ENCODE peak calls at places on chromosomes 3 and 15, in ten cellular contexts. One of them, this sample, is unnamed.

GRCh38 chr15:66860844-66861243 is 158.8 kb downstream of the SMAD6 start:
- DNase-seq in lung: no peak
- DNase-seq in keratinocyte: no peak
- DNase-seq in sigmoid colon: peak; percentile 3
- DNase-seq in tibial nerve: no peak
- DNase-seq in neural progenitor cell: no peak
- DNase-seq in breast epithelium: no peak
- DNase-seq in body of pancreas: no peak
- DNase-seq in mammary epithelial cell: no peak
- DNase-seq in cardiac muscle cell: no peak
- DNase-seq in this sample: no peak

GRCh38 chr3:39109086-39109485 is 1.6 kb downstream of the TTC21A start:
- DNase-seq in keratinocyte: no peak
- DNase-seq in lung: no peak
- DNase-seq in breast epithelium: no peak
- DNase-seq in body of pancreas: no peak
- DNase-seq in sigmoid colon: no peak
- DNase-seq in tibial nerve: no peak
- DNase-seq in mammary epithelial cell: no peak
- DNase-seq in cardiac muscle cell: no peak
- DNase-seq in neural progenitor cell: no peak
- DNase-seq in this sample: no peak

GRCh38 chr15:77026501-77027110 is 31.7 kb downstream of the PSTPIP1 start:
- DNase-seq in breast epithelium: no peak
- DNase-seq in neural progenitor cell: no peak
- DNase-seq in sigmoid colon: peak; percentile 55
- DNase-seq in tibial nerve: peak; percentile 8
- DNase-seq in body of pancreas: peak; percentile 8
- DNase-seq in keratinocyte: no peak
- DNase-seq in mammary epithelial cell: no peak
- DNase-seq in cardiac muscle cell: peak; percentile 44
- DNase-seq in lung: no peak
- DNase-seq in this sample: no peak

GRCh38 chr15:85120351-85121113 is 138.9 kb downstream of the PDE8A start:
- DNase-seq in sigmoid colon: no peak
- DNase-seq in neural progenitor cell: no peak
- DNase-seq in keratinocyte: no peak
- DNase-seq in mammary epithelial cell: no peak
- DNase-seq in breast epithelium: no peak
- DNase-seq in tibial nerve: no peak
- DNase-seq in lung: no peak
- DNase-seq in cardiac muscle cell: no peak
- DNase-seq in body of pancreas: no peak
- DNase-seq in this sample: no peak

GRCh38 chr3:101635954-101636798 is 40.8 kb downstream of the ZBTB11 start:
- DNase-seq in body of pancreas: peak; percentile 42
- DNase-seq in cardiac muscle cell: peak; percentile 70
- DNase-seq in keratinocyte: no peak
- DNase-seq in breast epithelium: no peak
- DNase-seq in neural progenitor cell: peak; percentile 77
- DNase-seq in tibial nerve: no peak
- DNase-seq in lung: peak; percentile 44
- DNase-seq in mammary epithelial cell: peak; percentile 37
- DNase-seq in sigmoid colon: no peak
- DNase-seq in this sample: peak; percentile 68

GRCh38 chr3:31775383-31775782 is 205.7 kb downstream of the OSBPL10 start:
- DNase-seq in sigmoid colon: no peak
- DNase-seq in lung: no peak
- DNase-seq in tibial nerve: no peak
- DNase-seq in breast epithelium: no peak
- DNase-seq in cardiac muscle cell: no peak
- DNase-seq in mammary epithelial cell: no peak
- DNase-seq in keratinocyte: no peak
- DNase-seq in neural progenitor cell: no peak
- DNase-seq in body of pancreas: no peak
- DNase-seq in this sample: no peak

GRCh38 chr3:172711457-172711800 is 562 bp upstream of the NCEH1 start:
- DNase-seq in tibial nerve: no peak
- DNase-seq in keratinocyte: no peak
- DNase-seq in sigmoid colon: no peak
- DNase-seq in mammary epithelial cell: no peak
- DNase-seq in lung: no peak
- DNase-seq in body of pancreas: peak; percentile 26
- DNase-seq in breast epithelium: no peak
- DNase-seq in neural progenitor cell: no peak
- DNase-seq in cardiac muscle cell: no peak
- DNase-seq in this sample: peak; percentile 63

GRCh38 chr3:10373686-10374261 is 52.9 kb upstream of the SEC13 start:
- DNase-seq in tibial nerve: no peak
- DNase-seq in neural progenitor cell: no peak
- DNase-seq in sigmoid colon: no peak
- DNase-seq in cardiac muscle cell: no peak
- DNase-seq in mammary epithelial cell: peak; percentile 20
- DNase-seq in lung: no peak
- DNase-seq in keratinocyte: no peak
- DNase-seq in breast epithelium: no peak
- DNase-seq in body of pancreas: no peak
- DNase-seq in this sample: no peak

GRCh38 chr3:188830955-188831354 is 340.8 kb upstream of the TPRG1 start:
- DNase-seq in keratinocyte: no peak
- DNase-seq in mammary epithelial cell: no peak
- DNase-seq in neural progenitor cell: no peak
- DNase-seq in body of pancreas: no peak
- DNase-seq in breast epithelium: no peak
- DNase-seq in cardiac muscle cell: no peak
- DNase-seq in sigmoid colon: no peak
- DNase-seq in lung: no peak
- DNase-seq in tibial nerve: no peak
- DNase-seq in this sample: no peak

GRCh38 chr3:170507063-170507462 is 78.8 kb downstream of the SLC7A14 start:
- DNase-seq in mammary epithelial cell: no peak
- DNase-seq in tibial nerve: no peak
- DNase-seq in cardiac muscle cell: no peak
- DNase-seq in body of pancreas: no peak
- DNase-seq in sigmoid colon: no peak
- DNase-seq in neural progenitor cell: no peak
- DNase-seq in lung: no peak
- DNase-seq in keratinocyte: no peak
- DNase-seq in breast epithelium: no peak
- DNase-seq in this sample: no peak

GRCh38 chr3:41131224-41131623 is 68.1 kb upstream of the CTNNB1 start:
- DNase-seq in cardiac muscle cell: no peak
- DNase-seq in lung: no peak
- DNase-seq in body of pancreas: no peak
- DNase-seq in breast epithelium: no peak
- DNase-seq in mammary epithelial cell: peak; percentile 99
- DNase-seq in sigmoid colon: no peak
- DNase-seq in keratinocyte: peak; percentile 96
- DNase-seq in neural progenitor cell: no peak
- DNase-seq in tibial nerve: no peak
- DNase-seq in this sample: peak; percentile 89

GRCh38 chr15:66830358-66830757 is 128.3 kb downstream of the SMAD6 start:
- DNase-seq in keratinocyte: no peak
- DNase-seq in breast epithelium: no peak
- DNase-seq in lung: no peak
- DNase-seq in neural progenitor cell: no peak
- DNase-seq in body of pancreas: no peak
- DNase-seq in mammary epithelial cell: peak; percentile 59
- DNase-seq in sigmoid colon: no peak
- DNase-seq in tibial nerve: no peak
- DNase-seq in cardiac muscle cell: peak; percentile 54
- DNase-seq in this sample: peak; percentile 73

GRCh38 chr3:64067510-64068346 is 44.4 kb upstream of the PSMD6 start:
- DNase-seq in tibial nerve: no peak
- DNase-seq in keratinocyte: no peak
- DNase-seq in neural progenitor cell: no peak
- DNase-seq in breast epithelium: no peak
- DNase-seq in body of pancreas: no peak
- DNase-seq in sigmoid colon: no peak
- DNase-seq in cardiac muscle cell: no peak
- DNase-seq in lung: no peak
- DNase-seq in mammary epithelial cell: no peak
- DNase-seq in this sample: no peak

GRCh38 chr3:193490580-193490979 is 64.1 kb downstream of the ATP13A4 start:
- DNase-seq in sigmoid colon: no peak
- DNase-seq in cardiac muscle cell: no peak
- DNase-seq in mammary epithelial cell: no peak
- DNase-seq in neural progenitor cell: no peak
- DNase-seq in breast epithelium: no peak
- DNase-seq in keratinocyte: no peak
- DNase-seq in lung: no peak
- DNase-seq in tibial nerve: no peak
- DNase-seq in body of pancreas: no peak
- DNase-seq in this sample: no peak

GRCh38 chr15:68054658-68055223 is 626 bp downstream of the PIAS1 start:
- DNase-seq in tibial nerve: peak; percentile 27
- DNase-seq in lung: peak; percentile 63
- DNase-seq in keratinocyte: no peak
- DNase-seq in neural progenitor cell: peak; percentile 87
- DNase-seq in body of pancreas: peak; percentile 54
- DNase-seq in sigmoid colon: peak; percentile 81
- DNase-seq in mammary epithelial cell: peak; percentile 30
- DNase-seq in breast epithelium: peak; percentile 36
- DNase-seq in cardiac muscle cell: peak; percentile 88
- DNase-seq in this sample: peak; percentile 45

GRCh38 chr15:38362355-38362754 is 91.6 kb upstream of the FAM98B start:
- DNase-seq in breast epithelium: no peak
- DNase-seq in mammary epithelial cell: peak; percentile 9
- DNase-seq in body of pancreas: no peak
- DNase-seq in cardiac muscle cell: no peak
- DNase-seq in neural progenitor cell: no peak
- DNase-seq in tibial nerve: no peak
- DNase-seq in sigmoid colon: no peak
- DNase-seq in keratinocyte: no peak
- DNase-seq in lung: no peak
- DNase-seq in this sample: no peak

GRCh38 chr3:127628788-127629456 is at the start of gene PODXL2:
- DNase-seq in sigmoid colon: no peak
- DNase-seq in cardiac muscle cell: peak; percentile 87
- DNase-seq in lung: no peak
- DNase-seq in neural progenitor cell: peak; percentile 90
- DNase-seq in mammary epithelial cell: peak; percentile 26
- DNase-seq in keratinocyte: no peak
- DNase-seq in tibial nerve: no peak
- DNase-seq in body of pancreas: peak; percentile 53
- DNase-seq in breast epithelium: no peak
- DNase-seq in this sample: peak; percentile 59

GRCh38 chr15:78070049-78070698 is 7.3 kb downstream of the TBC1D2B start:
- DNase-seq in mammary epithelial cell: no peak
- DNase-seq in neural progenitor cell: no peak
- DNase-seq in breast epithelium: no peak
- DNase-seq in keratinocyte: no peak
- DNase-seq in cardiac muscle cell: no peak
- DNase-seq in tibial nerve: no peak
- DNase-seq in lung: no peak
- DNase-seq in body of pancreas: no peak
- DNase-seq in sigmoid colon: peak; percentile 65
- DNase-seq in this sample: no peak
- H3K4me1 ChIP-seq in mammary epithelial cell: peaks cover 12% of the 10 kb centered on the region
- H3K4me1 ChIP-seq in neural progenitor cell: peaks cover 23% of the 10 kb centered on the region
- H3K4me1 ChIP-seq in breast epithelium: peaks cover 33% of the 10 kb centered on the region
- H3K4me1 ChIP-seq in keratinocyte: peaks cover 12% of the 10 kb centered on the region
- H3K4me1 ChIP-seq in cardiac muscle cell: no peaks in the 10 kb centered on the region
- H3K4me1 ChIP-seq in tibial nerve: peaks cover 87% of the 10 kb centered on the region
- H3K4me1 ChIP-seq in lung: peaks cover 21% of the 10 kb centered on the region
- H3K4me1 ChIP-seq in body of pancreas: peaks cover 83% of the 10 kb centered on the region
- H3K4me1 ChIP-seq in sigmoid colon: peaks cover 94% of the 10 kb centered on the region
- H3K4me1 ChIP-seq in this sample: peaks cover 27% of the 10 kb centered on the region

DNA sequence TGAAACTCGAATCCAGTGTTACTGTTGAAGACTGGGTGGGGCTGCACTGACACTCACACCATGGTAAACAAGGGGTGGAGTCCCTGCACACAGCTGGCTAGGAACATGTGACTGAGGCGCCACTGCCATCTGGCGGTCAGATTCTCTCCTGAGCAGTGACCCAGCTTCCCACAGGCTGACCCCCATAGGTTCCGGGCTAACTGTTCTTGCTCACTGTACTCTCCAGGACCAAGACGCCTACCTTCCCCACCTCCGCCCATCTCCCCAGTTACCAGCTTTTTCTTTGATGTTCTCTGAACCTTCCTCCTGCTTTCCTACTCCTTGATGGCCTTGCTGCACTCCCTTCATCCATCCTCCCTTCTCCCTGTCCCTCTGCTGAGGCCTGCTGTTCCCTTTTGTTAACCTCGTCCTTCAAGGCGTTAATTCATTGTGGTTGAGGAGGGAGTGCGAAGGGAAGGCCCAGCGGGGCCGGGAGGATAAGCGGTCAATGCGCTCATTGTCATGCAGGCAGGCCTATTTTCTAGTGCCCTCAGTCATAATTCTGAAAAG is 115.2 kb downstream of the ATP8B4 start:
- DNase-seq in tibial nerve: peak; percentile 83
- DNase-seq in lung: peak; percentile 80
- DNase-seq in breast epithelium: peak; percentile 30
- DNase-seq in mammary epithelial cell: peak; percentile 70
- DNase-seq in body of pancreas: peak; percentile 79
- DNase-seq in neural progenitor cell: peak; percentile 94
- DNase-seq in cardiac muscle cell: peak; percentile 87
- DNase-seq in sigmoid colon: peak; percentile 91
- DNase-seq in keratinocyte: peak; percentile 4
- DNase-seq in this sample: peak; percentile 71
- H3K27ac ChIP-seq in tibial nerve: peak overlapping the region; percentile 71
- H3K27ac ChIP-seq in lung: no peak overlapping the region
- H3K27ac ChIP-seq in breast epithelium: no peak overlapping the region
- H3K27ac ChIP-seq in mammary epithelial cell: no peak overlapping the region
- H3K27ac ChIP-seq in body of pancreas: no peak overlapping the region
- H3K27ac ChIP-seq in neural progenitor cell: peak overlapping the region; percentile 6
- H3K27ac ChIP-seq in cardiac muscle cell: no peak overlapping the region
- H3K27ac ChIP-seq in sigmoid colon: no peak overlapping the region
- H3K27ac ChIP-seq in keratinocyte: no peak overlapping the region
- H3K27ac ChIP-seq in this sample: no peak overlapping the region

GRCh38 chr3:160210799-160211221 is 14.4 kb upstream of the C3orf80 start:
- DNase-seq in sigmoid colon: no peak
- DNase-seq in body of pancreas: no peak
- DNase-seq in tibial nerve: no peak
- DNase-seq in mammary epithelial cell: peak; percentile 40
- DNase-seq in cardiac muscle cell: no peak
- DNase-seq in breast epithelium: no peak
- DNase-seq in lung: no peak
- DNase-seq in neural progenitor cell: no peak
- DNase-seq in keratinocyte: no peak
- DNase-seq in this sample: no peak
- TF ChIP-seq CTCF in sigmoid colon: no peak
- TF ChIP-seq CTCF in body of pancreas: no peak
- TF ChIP-seq CTCF in tibial nerve: no peak
- TF ChIP-seq CTCF in mammary epithelial cell: peak; percentile 28
- TF ChIP-seq CTCF in cardiac muscle cell: peak; percentile 54
- TF ChIP-seq CTCF in breast epithelium: no peak
- TF ChIP-seq CTCF in lung: no peak
- TF ChIP-seq CTCF in neural progenitor cell: peak; percentile 33
- TF ChIP-seq CTCF in keratinocyte: peak; percentile 43
- TF ChIP-seq CTCF in this sample: peak; percentile 50

GRCh38 chr3:73049319-73049718 is 12.1 kb upstream of the EBLN2 start:
- DNase-seq in tibial nerve: no peak
- DNase-seq in body of pancreas: no peak
- DNase-seq in cardiac muscle cell: no peak
- DNase-seq in neural progenitor cell: no peak
- DNase-seq in breast epithelium: no peak
- DNase-seq in sigmoid colon: no peak
- DNase-seq in lung: no peak
- DNase-seq in keratinocyte: no peak
- DNase-seq in mammary epithelial cell: no peak
- DNase-seq in this sample: no peak
- H3K4me1 ChIP-seq in tibial nerve: no peaks in the 10 kb centered on the region
- H3K4me1 ChIP-seq in body of pancreas: peaks cover 8% of the 10 kb centered on the region
- H3K4me1 ChIP-seq in cardiac muscle cell: no peaks in the 10 kb centered on the region
- H3K4me1 ChIP-seq in neural progenitor cell: no peaks in the 10 kb centered on the region
- H3K4me1 ChIP-seq in breast epithelium: peaks cover 10% of the 10 kb centered on the region
- H3K4me1 ChIP-seq in sigmoid colon: peaks cover 28% of the 10 kb centered on the region
- H3K4me1 ChIP-seq in lung: peaks cover 2% of the 10 kb centered on the region
- H3K4me1 ChIP-seq in keratinocyte: peaks cover 4% of the 10 kb centered on the region
- H3K4me1 ChIP-seq in mammary epithelial cell: peaks cover 3% of the 10 kb centered on the region
- H3K4me1 ChIP-seq in this sample: no peaks in the 10 kb centered on the region